ENCODE peak calls at places on chromosome 6, in five cellular contexts. I, N, H, J and S are unnamed samples. For H3K27me3, the result is how much of the 10 kb centered on the place peaks cover.

GRCh38 chr6:37550436-37550835 is 50.7 kb upstream of the CCDC167 start:
- DNase-seq in I (no peak), N (no peak), H (no peak), J (no peak), S (no peak)

GRCh38 chr6:169019727-169020491 is 233.7 kb downstream of the THBS2 start:
- DNase-seq in I (peak), N (no peak), H (no peak), J (no peak), S (no peak)

GRCh38 chr6:163099621-163100171 is 314.8 kb upstream of the QKI start:
- DNase-seq in I (no peak), N (no peak), H (no peak), J (no peak), S (no peak)

GRCh38 chr6:149031545-149032317 is 284.9 kb downstream of the UST start:
- DNase-seq in I (peak), N (no peak), H (peak), J (no peak), S (no peak)

GRCh38 chr6:88301888-88302768 is 136.0 kb upstream of the CNR1 start:
- DNase-seq in I (peak), N (no peak), H (no peak), J (no peak), S (no peak)

GRCh38 chr6:20916081-20916480 is 381.8 kb downstream of the CDKAL1 start:
- DNase-seq in I (no peak), N (no peak), H (no peak), J (no peak), S (no peak)

GRCh38 chr6:133682506-133683290 is 206.2 kb upstream of the TCF21 start:
- DNase-seq in I (no peak), N (no peak), H (no peak), J (no peak), S (no peak)

GRCh38 chr6:149045404-149045803 is 272.1 kb upstream of the TAB2 start:
- DNase-seq in I (peak), N (no peak), H (no peak), J (no peak), S (peak)

GRCh38 chr6:17714879-17715860 is 8.4 kb upstream of the NUP153 start:
- DNase-seq in I (no peak), N (peak), H (no peak), J (no peak), S (peak)

GRCh38 chr6:11460001-11460668 is 77.4 kb upstream of the TMEM170B start:
- DNase-seq in I (no peak), N (no peak), H (no peak), J (peak), S (peak)

GRCh38 chr6:27081188-27081587 is 166.3 kb upstream of the PRSS16 start:
- DNase-seq in I (no peak), N (no peak), H (no peak), J (no peak), S (no peak)

GRCh38 chr6:30196376-30196775 is 16.8 kb downstream of the TRIM26 start:
- DNase-seq in I (no peak), N (no peak), H (no peak), J (no peak), S (no peak)

GRCh38 chr6:131061041-131061770 is 1.8 kb downstream of the EPB41L2 start:
- DNase-seq in I (peak), N (no peak), H (no peak), J (no peak), S (no peak)

GRCh38 chr6:136343700-136344099 is 54.1 kb upstream of the BCLAF1 start:
- DNase-seq in I (no peak), N (no peak), H (no peak), J (no peak), S (no peak)

GRCh38 chr6:4459032-4459431 is 317.2 kb upstream of the CDYL start:
- DNase-seq in I (peak), N (no peak), H (no peak), J (no peak), S (peak)

GRCh38 chr6:25263602-25264001 is 15.6 kb upstream of the CARMIL1 start:
- DNase-seq in I (no peak), N (no peak), H (no peak), J (no peak), S (no peak)
- TF ChIP-seq REST in I (no peak), N (no peak), H (no peak), J (no peak), S (no peak)

GRCh38 chr6:7540595-7540994 is 876 bp upstream of the DSP start:
- DNase-seq in I (no peak), N (no peak), H (peak), J (no peak), S (no peak)
- H3K27me3 ChIP-seq in I (under half), N (half or more), H (half or more), J (under half), S (half or more)

GRCh38 chr6:97703661-97704060 is 420.6 kb upstream of the MMS22L start:
- DNase-seq in I (no peak), N (no peak), H (no peak), J (no peak), S (no peak)
- TF ChIP-seq GABPA in I (no peak), N (no peak), H (no peak), J (no peak), S (no peak)

DNA sequence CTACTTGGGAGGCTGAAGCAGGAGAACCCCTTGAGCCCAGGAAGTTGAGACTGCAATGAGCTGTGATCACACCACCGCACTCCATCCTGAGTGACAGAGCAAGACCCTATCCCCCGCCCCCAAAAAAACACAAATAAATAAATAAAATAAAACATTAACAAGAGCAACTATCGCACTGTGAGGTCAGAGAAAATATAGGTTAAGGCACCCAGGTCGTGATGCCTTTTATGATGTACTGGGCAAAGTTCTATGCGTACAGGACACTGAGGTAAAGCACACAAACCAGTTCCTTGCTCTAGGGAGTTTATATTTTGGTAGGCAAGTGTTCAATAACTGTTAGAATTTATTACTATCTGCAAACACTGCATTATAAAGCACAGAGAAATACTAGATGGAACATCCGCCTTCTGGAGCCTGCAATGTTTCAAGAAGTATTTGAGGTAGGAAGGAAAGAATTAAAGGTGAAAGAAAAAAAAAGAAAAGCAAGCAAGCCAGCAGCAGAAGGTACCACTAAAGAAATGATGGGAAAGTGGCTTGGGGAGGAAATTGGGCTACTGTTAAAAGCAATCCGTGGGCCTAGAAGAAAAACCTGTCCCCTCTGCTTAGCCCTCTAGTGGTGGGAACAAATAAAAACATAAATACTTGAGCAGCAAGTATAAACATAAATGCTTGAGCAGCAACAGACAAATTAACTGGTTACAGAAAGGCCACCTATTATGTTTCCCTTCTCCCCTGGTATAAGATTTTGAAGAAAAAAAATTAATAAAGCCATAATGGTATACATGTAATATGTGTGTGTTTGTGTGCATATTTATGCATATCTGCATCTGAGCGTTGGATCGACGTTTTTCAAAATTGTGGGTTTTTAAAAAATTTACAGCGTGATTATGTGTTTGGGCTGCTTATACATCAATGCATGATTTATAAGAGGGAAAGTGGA is 128.0 kb downstream of the PHACTR1 start:
- DNase-seq in I (peak), N (peak), H (peak), J (no peak), S (no peak)
- TF ChIP-seq REST in I (no peak), N (no peak), H (no peak), J (no peak), S (no peak)

GRCh38 chr6:170296746-170297576 is 6.1 kb upstream of the DLL1 start:
- DNase-seq in I (no peak), N (no peak), H (peak), J (no peak), S (no peak)
- H3K27me3 ChIP-seq in I (under half), N (half or more), H (half or more), J (under half), S (half or more)

GRCh38 chr6:155248021-155249001 is 15.5 kb upstream of the CLDN20 start:
- DNase-seq in I (peak), N (peak), H (peak), J (peak), S (peak)
- TF ChIP-seq GABPA in I (no peak), N (no peak), H (no peak), J (no peak), S (no peak)

DNA sequence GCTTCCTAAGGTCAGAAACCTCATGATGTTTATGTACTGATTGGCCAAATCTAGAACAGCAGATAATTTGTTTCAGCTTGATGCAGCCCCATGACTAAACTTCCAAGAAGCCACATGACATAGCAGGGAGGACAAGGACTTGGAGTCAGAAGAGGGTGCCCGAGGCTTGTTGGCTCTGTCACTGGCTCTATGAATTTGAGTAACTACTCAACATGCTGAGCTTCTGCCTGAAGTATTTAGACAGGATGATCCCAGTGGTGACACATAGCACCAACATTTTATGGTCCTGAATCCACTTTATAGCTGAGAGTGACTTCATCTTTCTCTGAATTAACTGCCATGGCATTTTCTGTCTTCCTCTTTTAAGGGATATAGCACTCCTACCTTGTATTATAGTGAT is 13.5 kb upstream of the TBX18 start:
- DNase-seq in I (no peak), N (no peak), H (no peak), J (no peak), S (no peak)
- TF ChIP-seq REST in I (no peak), N (no peak), H (no peak), J (no peak), S (no peak)

GRCh38 chr6:394641-395289 is 3.2 kb downstream of the IRF4 start:
- DNase-seq in I (no peak), N (no peak), H (no peak), J (no peak), S (no peak)
- H3K27me3 ChIP-seq in I (under half), N (half or more), H (half or more), J (under half), S (half or more)

GRCh38 chr6:14072084-14072483 is 45.5 kb upstream of the CD83 start:
- DNase-seq in I (no peak), N (no peak), H (no peak), J (no peak), S (no peak)
- TF ChIP-seq GABPA in I (no peak), N (no peak), H (no peak), J (no peak), S (no peak)